ENCODE peak calls at places on chromosomes 7 and 10, in eight cellular contexts. B, K, O, S, Y, G, M and F are unnamed samples.

GRCh38 chr7:98283887-98284222 is 2.4 kb downstream of the BRI3 start:
- DNase-seq in G (no peak), S (peak; percentile 59), Y (no peak), K (no peak), O (no peak), B (no peak), M (no peak), F (no peak)

GRCh38 chr7:2154121-2154520 is 78.6 kb downstream of the MAD1L1 start:
- DNase-seq in S (no peak), B (no peak), Y (no peak), K (no peak), O (no peak), G (no peak), M (no peak), F (no peak)

GRCh38 chr10:121478590-121478989 is 119.7 kb downstream of the FGFR2 start:
- DNase-seq in O (no peak), S (no peak), M (no peak), B (no peak), G (no peak), K (no peak), Y (no peak), F (no peak)

GRCh38 chr7:108266489-108266888 is 136.3 kb upstream of the LAMB4 start:
- DNase-seq in K (no peak), O (no peak), B (peak; percentile 27), S (peak; percentile 36), M (no peak), Y (no peak), G (no peak), F (no peak)

GRCh38 chr10:124644771-124645170 is 99.4 kb downstream of the FAM53B start:
- DNase-seq in Y (no peak), S (no peak), M (no peak), K (peak; percentile 36), O (no peak), B (no peak), G (peak; percentile 48), F (no peak)

GRCh38 chr10:109987413-109987812 is 20.4 kb upstream of the ADD3 start:
- DNase-seq in G (no peak), K (no peak), Y (no peak), B (peak; percentile 54), S (peak; percentile 93), O (no peak), M (peak; percentile 26), F (no peak)

GRCh38 chr10:31607481-31607880 is 288.5 kb downstream of the ZEB1 start:
- DNase-seq in B (no peak), O (no peak), K (no peak), Y (no peak), M (no peak), S (no peak), G (no peak), F (no peak)

GRCh38 chr7:44989132-44989531 is 10.3 kb upstream of the MYO1G start:
- DNase-seq in K (no peak), S (no peak), M (no peak), B (no peak), G (no peak), O (no peak), Y (no peak), F (no peak)

DNA sequence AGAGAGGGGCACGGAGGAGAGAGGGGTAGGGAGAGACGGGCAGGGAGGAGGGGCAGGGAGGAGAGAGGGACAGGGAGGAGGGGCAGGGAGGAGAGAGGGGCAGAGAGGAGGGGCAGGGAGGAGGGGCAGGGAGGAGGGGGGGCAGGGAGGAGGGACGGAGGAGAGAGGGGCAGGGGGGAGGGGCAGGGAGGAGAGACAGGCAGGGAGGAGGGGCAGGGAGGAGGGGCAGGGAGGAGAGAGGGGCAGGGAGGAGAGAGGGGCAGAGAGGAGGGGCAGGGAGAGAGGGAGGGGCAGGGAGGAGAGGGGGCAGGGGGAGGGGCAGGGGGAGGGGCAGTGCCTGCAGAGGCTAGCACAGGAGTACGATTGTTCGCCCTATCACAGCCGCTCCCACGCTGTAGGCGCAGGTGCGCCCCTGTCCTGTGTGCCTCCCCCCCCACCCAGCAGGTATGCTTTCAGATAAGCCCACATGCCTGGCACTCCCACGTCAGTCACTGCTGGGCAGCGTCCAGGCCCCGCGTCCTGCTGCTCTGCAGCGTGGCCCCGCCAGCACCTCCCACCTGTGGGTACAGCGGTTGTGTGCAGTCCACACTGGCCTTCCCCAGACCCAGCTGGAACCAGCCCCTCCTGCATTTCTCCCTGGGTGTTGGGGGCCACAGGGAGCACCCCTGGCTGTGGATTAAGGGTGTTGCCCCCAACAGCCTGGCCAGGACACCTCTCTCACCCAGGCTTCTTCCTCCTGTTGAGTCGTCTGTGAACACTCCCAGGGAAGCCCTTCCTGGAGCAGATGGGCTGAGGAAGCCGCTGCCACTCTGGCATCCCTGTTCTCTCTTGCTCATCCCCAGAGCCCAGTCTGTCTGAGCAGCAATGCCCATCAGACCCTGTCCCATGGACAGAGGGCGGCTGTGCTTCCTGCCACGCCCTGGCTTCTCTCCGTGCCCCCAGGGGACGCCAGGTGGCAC is 10.8 kb downstream of the NKX6-2 start:
- DNase-seq in M (peak; percentile 64), Y (no peak), K (no peak), S (no peak), O (peak; percentile 6), G (peak; percentile 30), B (no peak), F (no peak)
- TF ChIP-seq EZH2phosphoT487 in M (no peak), Y (no peak), K (no peak), S (no peak), O (no peak), G (no peak), B (no peak), F (no peak)

GRCh38 chr7:27235387-27236052 is 7.1 kb upstream of the EVX1 start:
- DNase-seq in Y (no peak), G (peak; percentile 87), M (peak; percentile 87), S (peak; percentile 59), O (peak; percentile 16), K (no peak), B (peak; percentile 62), F (peak; percentile 91)
- H3K4me3 ChIP-seq in Y (peak overlapping the region; percentile 39), G (peak overlapping the region; percentile 59), M (peak overlapping the region; percentile 83), S (peak overlapping the region; percentile 66), O (peak overlapping the region; percentile 57), K (no peak overlapping the region), B (peak overlapping the region; percentile 72), F (peak overlapping the region; percentile 53)

GRCh38 chr10:128723631-128724205 is 597.5 kb upstream of the MKI67 start:
- DNase-seq in S (no peak), B (no peak), O (no peak), Y (peak; percentile 94), M (no peak), G (no peak), K (no peak), F (no peak)
- H3K4me2 ChIP-seq in S (no peak overlapping the region), B (no peak overlapping the region), O (no peak overlapping the region), Y (peak overlapping the region; percentile 26), M (no peak overlapping the region), G (no peak overlapping the region), K (no peak overlapping the region), F (no peak overlapping the region)

DNA sequence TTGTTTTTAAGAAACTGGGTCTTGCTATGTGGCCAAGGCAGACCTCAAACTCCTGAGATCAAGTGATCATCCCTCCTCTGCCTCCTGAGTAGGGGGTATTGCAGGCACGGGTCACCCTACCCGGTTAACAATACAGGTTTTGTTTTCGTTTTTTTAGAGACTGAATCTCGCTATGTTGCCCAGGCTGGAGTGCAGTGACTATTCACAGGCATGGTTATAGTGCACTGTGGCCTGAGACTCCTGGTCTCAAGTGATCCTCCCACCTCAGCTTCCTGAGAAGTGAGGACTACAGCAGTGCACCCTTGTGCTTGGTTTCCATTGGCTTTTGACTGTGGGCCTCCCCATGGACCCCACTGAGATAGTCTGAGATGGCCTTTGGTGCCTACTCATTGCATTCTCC is 3.8 kb upstream of the TRIM24 start:
- DNase-seq in G (no peak), K (no peak), M (no peak), S (no peak), O (no peak), Y (no peak), B (no peak), F (no peak)
- TF ChIP-seq EZH2phosphoT487 in G (no peak), K (no peak), M (no peak), S (no peak), O (no peak), Y (no peak), B (no peak), F (no peak)